ENCODE peak calls at places on chromosomes 3 and 15, in four cellular contexts. One of them, this sample, is unnamed.
A peak's percentile ranks its signal among the peaks of the same experiment; 100 is the strongest.

GRCh38 chr3:62041681-62042080 is 331.7 kb downstream of the FEZF2 start:
- DNase-seq in fibroblast of villous mesenchyme: no peak
- DNase-seq in H9: no peak
- DNase-seq in fibroblast of lung: no peak
- DNase-seq in this sample: no peak

GRCh38 chr3:146640955-146641867 is 36.1 kb upstream of the PLSCR5 start:
- DNase-seq in fibroblast of villous mesenchyme: peak; percentile 44
- DNase-seq in H9: no peak
- DNase-seq in fibroblast of lung: peak; percentile 20
- DNase-seq in this sample: peak; percentile 28

GRCh38 chr3:151843275-151843674 is 29.4 kb downstream of the AADAC start:
- DNase-seq in fibroblast of villous mesenchyme: peak; percentile 82
- DNase-seq in H9: no peak
- DNase-seq in fibroblast of lung: peak; percentile 12
- DNase-seq in this sample: no peak

GRCh38 chr3:50154840-50155490 is at the start of gene SEMA3F:
- DNase-seq in fibroblast of villous mesenchyme: peak; percentile 49
- DNase-seq in H9: peak; percentile 68
- DNase-seq in fibroblast of lung: peak; percentile 73
- DNase-seq in this sample: peak; percentile 68

GRCh38 chr15:41487802-41488201 is 5.9 kb upstream of the ITPKA start:
- DNase-seq in fibroblast of villous mesenchyme: no peak
- DNase-seq in H9: no peak
- DNase-seq in fibroblast of lung: peak; percentile 35
- DNase-seq in this sample: no peak

GRCh38 chr15:91871138-91871537 is 17.6 kb downstream of the SLCO3A1 start:
- DNase-seq in fibroblast of villous mesenchyme: no peak
- DNase-seq in H9: no peak
- DNase-seq in fibroblast of lung: no peak
- DNase-seq in this sample: no peak

GRCh38 chr3:126029241-126029640 is 54.7 kb downstream of the SLC41A3 start:
- DNase-seq in fibroblast of villous mesenchyme: no peak
- DNase-seq in H9: no peak
- DNase-seq in fibroblast of lung: no peak
- DNase-seq in this sample: no peak

GRCh38 chr3:146223401-146224373 is 27.2 kb downstream of the PLSCR4 start:
- DNase-seq in fibroblast of villous mesenchyme: no peak
- DNase-seq in H9: no peak
- DNase-seq in fibroblast of lung: peak; percentile 24
- DNase-seq in this sample: no peak

GRCh38 chr3:160981217-160981938 is 123.8 kb downstream of the B3GALNT1 start:
- DNase-seq in fibroblast of villous mesenchyme: peak; percentile 4
- DNase-seq in H9: no peak
- DNase-seq in fibroblast of lung: peak; percentile 11
- DNase-seq in this sample: no peak

GRCh38 chr3:104992618-104993017 is 374.1 kb upstream of the ALCAM start:
- DNase-seq in fibroblast of villous mesenchyme: no peak
- DNase-seq in H9: no peak
- DNase-seq in fibroblast of lung: no peak
- DNase-seq in this sample: no peak

GRCh38 chr15:48643776-48644497 is 1.6 kb downstream of the FBN1 start:
- DNase-seq in fibroblast of villous mesenchyme: no peak
- DNase-seq in H9: no peak
- DNase-seq in fibroblast of lung: peak; percentile 26
- DNase-seq in this sample: no peak

GRCh38 chr15:63605816-63606215 is 8.6 kb downstream of the FBXL22 start:
- DNase-seq in fibroblast of villous mesenchyme: no peak
- DNase-seq in H9: no peak
- DNase-seq in fibroblast of lung: no peak
- DNase-seq in this sample: no peak

GRCh38 chr3:157921767-157922166 is 184.5 kb downstream of the SHOX2 start:
- DNase-seq in fibroblast of villous mesenchyme: peak; percentile 6
- DNase-seq in H9: no peak
- DNase-seq in fibroblast of lung: no peak
- DNase-seq in this sample: no peak

GRCh38 chr3:139472380-139473010 is 3.8 kb downstream of the RBP2 start:
- DNase-seq in fibroblast of villous mesenchyme: no peak
- DNase-seq in H9: no peak
- DNase-seq in fibroblast of lung: no peak
- DNase-seq in this sample: no peak

GRCh38 chr15:78084359-78084750 is 6.8 kb upstream of the TBC1D2B start:
- DNase-seq in fibroblast of villous mesenchyme: no peak
- DNase-seq in H9: no peak
- DNase-seq in fibroblast of lung: no peak
- DNase-seq in this sample: no peak

DNA sequence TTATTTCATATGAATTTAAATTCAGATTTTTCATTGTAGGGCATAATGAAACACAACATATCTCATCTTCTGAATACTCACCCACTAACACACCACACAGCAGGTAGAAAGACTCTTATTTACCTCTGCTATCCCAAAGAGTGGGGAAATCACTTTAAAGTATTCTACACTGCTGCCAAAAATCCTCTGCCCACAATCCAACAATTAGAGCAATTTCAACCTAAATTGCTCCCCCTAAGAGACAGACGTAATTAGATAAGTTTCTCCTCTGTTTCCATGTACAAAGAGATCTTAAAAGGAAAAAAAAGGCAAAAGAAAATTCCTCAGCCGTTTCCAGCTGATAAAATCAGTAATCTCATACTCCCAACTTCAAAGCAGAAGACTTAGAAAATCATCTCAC is 331.8 kb downstream of the ERC2 start:
- DNase-seq in fibroblast of villous mesenchyme: no peak
- DNase-seq in H9: no peak
- DNase-seq in fibroblast of lung: no peak
- DNase-seq in this sample: no peak
- TF ChIP-seq CTCF in fibroblast of villous mesenchyme: no peak
- TF ChIP-seq CTCF in H9: no peak
- TF ChIP-seq CTCF in fibroblast of lung: no peak
- TF ChIP-seq CTCF in this sample: no peak

DNA sequence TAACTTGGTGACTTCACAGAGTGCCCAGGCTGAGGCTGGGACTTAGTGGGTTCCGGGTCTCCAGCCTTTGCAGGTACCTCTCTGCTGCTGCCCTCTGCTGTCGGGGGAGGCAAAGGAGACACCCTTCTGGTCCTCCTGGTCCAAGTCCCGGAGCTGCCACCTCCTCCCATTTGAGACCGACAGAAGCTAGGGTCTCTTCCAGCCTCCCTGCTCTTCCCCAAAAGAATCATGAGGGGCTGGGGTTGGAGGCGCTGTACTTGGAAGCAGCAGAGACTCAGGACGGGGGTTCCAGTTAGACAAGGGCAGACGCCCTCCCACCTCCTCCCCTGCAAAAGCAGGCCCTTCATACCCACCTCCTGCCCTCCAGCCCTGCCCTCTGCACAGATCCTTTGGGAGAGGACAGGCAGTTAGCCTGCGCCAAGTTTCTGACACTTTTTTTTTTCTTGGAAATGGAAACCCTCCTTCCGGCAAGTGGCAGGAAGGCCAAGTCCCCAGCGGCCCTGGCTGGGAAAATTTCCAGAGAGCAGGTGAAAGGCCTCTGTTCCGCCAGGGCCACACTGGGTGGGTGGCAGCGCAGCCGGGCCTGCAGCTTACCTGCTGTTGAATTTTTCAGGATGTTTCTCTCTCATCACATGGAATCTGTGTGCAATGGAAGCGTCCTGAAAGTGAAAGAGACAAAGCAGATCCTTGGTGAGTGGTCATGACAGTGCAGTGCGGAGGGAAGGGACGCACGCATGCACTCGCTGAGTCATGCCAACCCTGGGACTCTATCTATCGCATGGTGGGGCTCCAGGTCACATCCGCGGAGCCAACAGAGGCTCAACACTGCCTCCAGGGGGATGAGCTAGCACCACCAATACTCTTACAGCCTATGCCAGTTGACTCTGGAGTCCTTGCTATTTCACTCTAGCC is 119.9 kb downstream of the DGKG start:
- DNase-seq in fibroblast of villous mesenchyme: peak; percentile 78
- DNase-seq in H9: peak; percentile 91
- DNase-seq in fibroblast of lung: peak; percentile 73
- DNase-seq in this sample: peak; percentile 70
- TF ChIP-seq CTCF in fibroblast of villous mesenchyme: peak; percentile 60
- TF ChIP-seq CTCF in H9: peak; percentile 75
- TF ChIP-seq CTCF in fibroblast of lung: peak; percentile 80
- TF ChIP-seq CTCF in this sample: peak; percentile 34

DNA sequence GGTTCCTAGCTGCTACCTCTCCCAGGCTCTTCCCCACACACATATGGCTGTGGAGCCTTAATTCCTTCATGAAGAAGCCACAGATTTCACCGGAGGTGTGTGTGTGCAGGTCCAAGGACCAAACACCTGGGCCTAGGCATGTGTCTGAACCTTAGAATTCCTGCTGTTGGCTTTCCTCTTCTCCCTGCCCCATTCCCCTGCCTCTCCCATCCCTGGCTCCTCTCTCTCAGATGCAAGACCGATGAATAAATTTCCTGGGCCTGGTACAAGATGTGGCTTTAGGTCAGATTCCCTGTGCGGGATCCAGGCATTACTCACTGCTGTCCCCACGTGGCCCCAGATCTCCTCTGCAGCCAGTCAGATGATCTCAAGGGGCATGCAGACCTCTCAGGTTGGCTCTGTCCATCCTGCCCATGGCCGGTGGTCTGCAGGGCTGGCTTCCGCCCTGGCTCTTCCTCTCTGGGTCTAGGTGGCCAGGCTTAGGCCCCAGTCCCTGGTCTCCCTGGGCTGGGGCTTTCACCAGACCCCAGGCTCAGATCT is 20.4 kb downstream of the CCR9 start:
- DNase-seq in fibroblast of villous mesenchyme: peak; percentile 76
- DNase-seq in H9: peak; percentile 57
- DNase-seq in fibroblast of lung: peak; percentile 85
- DNase-seq in this sample: peak; percentile 33
- TF ChIP-seq CTCF in fibroblast of villous mesenchyme: peak; percentile 74
- TF ChIP-seq CTCF in H9: peak; percentile 70
- TF ChIP-seq CTCF in fibroblast of lung: peak; percentile 71
- TF ChIP-seq CTCF in this sample: peak; percentile 13

GRCh38 chr3:98725352-98725751 is 37.8 kb upstream of the ST3GAL6 start:
- DNase-seq in fibroblast of villous mesenchyme: no peak
- DNase-seq in H9: no peak
- DNase-seq in fibroblast of lung: no peak
- DNase-seq in this sample: no peak

GRCh38 chr3:98717584-98717983 is 45.6 kb upstream of the ST3GAL6 start:
- DNase-seq in fibroblast of villous mesenchyme: no peak
- DNase-seq in H9: no peak
- DNase-seq in fibroblast of lung: no peak
- DNase-seq in this sample: no peak

GRCh38 chr3:98722389-98722788 is 40.8 kb upstream of the ST3GAL6 start:
- DNase-seq in fibroblast of villous mesenchyme: no peak
- DNase-seq in H9: peak; percentile 39
- DNase-seq in fibroblast of lung: no peak
- DNase-seq in this sample: no peak

GRCh38 chr3:98718730-98719129 is 44.4 kb upstream of the ST3GAL6 start:
- DNase-seq in fibroblast of villous mesenchyme: no peak
- DNase-seq in H9: no peak
- DNase-seq in fibroblast of lung: no peak
- DNase-seq in this sample: no peak

DNA sequence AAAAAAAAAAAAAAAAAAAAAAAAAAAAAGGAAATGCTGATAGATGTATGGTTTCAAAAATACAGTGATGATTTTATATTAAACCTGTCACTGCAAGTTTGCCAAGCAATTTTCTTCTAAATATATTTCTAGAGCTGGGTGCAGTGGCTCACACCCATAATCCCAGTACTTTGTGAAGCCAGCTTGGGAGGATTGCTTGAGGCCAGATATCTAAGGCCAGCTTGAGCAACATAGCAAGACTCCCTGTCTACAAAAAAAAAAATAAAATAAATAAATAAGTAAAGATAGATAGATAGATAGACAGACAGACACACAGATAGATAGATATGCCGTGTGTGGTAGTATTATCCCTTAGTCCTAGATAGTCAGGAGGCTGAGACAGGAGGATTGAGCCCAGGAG is 41.4 kb upstream of the ST3GAL6 start:
- DNase-seq in fibroblast of villous mesenchyme: no peak
- DNase-seq in H9: no peak
- DNase-seq in fibroblast of lung: no peak
- DNase-seq in this sample: no peak
- TF ChIP-seq CTCF in fibroblast of villous mesenchyme: no peak
- TF ChIP-seq CTCF in H9: no peak
- TF ChIP-seq CTCF in fibroblast of lung: no peak
- TF ChIP-seq CTCF in this sample: no peak

GRCh38 chr3:113895964-113896363 is 51.8 kb upstream of the ZDHHC23 start:
- DNase-seq in fibroblast of villous mesenchyme: no peak
- DNase-seq in H9: no peak
- DNase-seq in fibroblast of lung: no peak
- DNase-seq in this sample: no peak

GRCh38 chr3:113894927-113895326 is 52.9 kb upstream of the ZDHHC23 start:
- DNase-seq in fibroblast of villous mesenchyme: no peak
- DNase-seq in H9: no peak
- DNase-seq in fibroblast of lung: no peak
- DNase-seq in this sample: no peak

GRCh38 chr3:113885050-113885449 is 46.5 kb downstream of the GRAMD1C start:
- DNase-seq in fibroblast of villous mesenchyme: no peak
- DNase-seq in H9: no peak
- DNase-seq in fibroblast of lung: no peak
- DNase-seq in this sample: no peak

GRCh38 chr3:113890256-113890900 is 51.8 kb downstream of the GRAMD1C start:
- DNase-seq in fibroblast of villous mesenchyme: no peak
- DNase-seq in H9: peak; percentile 64
- DNase-seq in fibroblast of lung: no peak
- DNase-seq in this sample: no peak
- TF ChIP-seq CTCF in fibroblast of villous mesenchyme: no peak
- TF ChIP-seq CTCF in H9: peak; percentile 37
- TF ChIP-seq CTCF in fibroblast of lung: no peak
- TF ChIP-seq CTCF in this sample: no peak